ENCODE peak calls at places on chromosomes 11 and 22, in ten cellular contexts. L is NCI-H69; E is Kasumi-1; K is hippocampal formation; P is stimulated activated naive B cell treated with anti-CD40 and anti-IgM and Interleukin-4, amounts not matched to agents 10 μg/mL and 1 μg/mL and 100 μg/mL, for 72 hours; T is stimulated activated CD4-positive, alpha-beta T cell treated with anti-CD3 and anti-CD28 coated beads, Interleukin-4, amount 100 ng/mL, for 48 hours; H is GM18507; G is IMR-90; R is T-helper 2 cell; J is PC-3. W is an unnamed sample.

GRCh38 chr11:22725079-22725478 is 58.7 kb downstream of the GAS2 start:
- DNase-seq in L (no peak), E (no peak), K (no peak), P (no peak), T (no peak), H (no peak), G (peak), R (no peak), J (no peak), W (no peak)

GRCh38 chr11:100576044-100577021 is 110.8 kb upstream of the ARHGAP42 start:
- DNase-seq in L (peak), E (peak), K (peak), P (no peak), T (no peak), H (no peak), G (peak), R (no peak), J (peak), W (no peak)

GRCh38 chr22:46914481-46914880 is 152.0 kb downstream of the TBC1D22A start:
- DNase-seq in L (peak), E (no peak), K (no peak), P (no peak), T (no peak), H (no peak), G (no peak), R (no peak), J (no peak), W (no peak)

GRCh38 chr11:61503135-61503770 is 5.3 kb upstream of the LRRC10B start:
- DNase-seq in L (no peak), E (peak), K (no peak), P (no peak), T (no peak), H (no peak), G (no peak), R (no peak), J (no peak), W (no peak)

GRCh38 chr11:133929401-133930052 is 27.2 kb downstream of the IGSF9B start:
- DNase-seq in L (no peak), E (no peak), K (no peak), P (no peak), T (no peak), H (no peak), G (no peak), R (no peak), J (no peak), W (no peak)

GRCh38 chr11:74646215-74646614 is 53.8 kb downstream of the POLD3 start:
- DNase-seq in L (no peak), E (no peak), K (no peak), P (no peak), T (no peak), H (no peak), G (no peak), R (no peak), J (no peak), W (no peak)

GRCh38 chr11:96149743-96150555 is 193.0 kb downstream of the MAML2 start:
- DNase-seq in L (no peak), E (no peak), K (no peak), P (no peak), T (no peak), H (no peak), G (peak), R (no peak), J (peak), W (no peak)

GRCh38 chr11:61281581-61282250 is 13.4 kb downstream of the VWCE start:
- DNase-seq in L (peak), E (no peak), K (no peak), P (no peak), T (peak), H (peak), G (no peak), R (no peak), J (no peak), W (no peak)

GRCh38 chr11:10934293-10934850 is 76.5 kb upstream of the ZBED5 start:
- DNase-seq in L (peak), E (no peak), K (no peak), P (no peak), T (no peak), H (no peak), G (no peak), R (no peak), J (peak), W (no peak)

GRCh38 chr11:73478737-73479347 is 102.6 kb downstream of the RELT start:
- DNase-seq in L (peak), E (peak), K (peak), P (no peak), T (no peak), H (no peak), G (peak), R (no peak), J (peak), W (no peak)

GRCh38 chr11:35144103-35144741 is 5.3 kb downstream of the CD44 start:
- DNase-seq in L (peak), E (peak), K (no peak), P (peak), T (no peak), H (no peak), G (peak), R (peak), J (peak), W (peak)

GRCh38 chr22:30245181-30245984 is 1.2 kb downstream of the LIF start:
- DNase-seq in L (no peak), E (no peak), K (no peak), P (no peak), T (no peak), H (no peak), G (no peak), R (no peak), J (no peak), W (no peak)

GRCh38 chr11:15499684-15500083 is 385.0 kb downstream of the INSC start:
- DNase-seq in L (peak), E (no peak), K (no peak), P (no peak), T (no peak), H (no peak), G (no peak), R (no peak), J (no peak), W (no peak)

GRCh38 chr11:12458042-12458441 is 80.7 kb downstream of the PARVA start:
- DNase-seq in L (no peak), E (no peak), K (no peak), P (no peak), T (no peak), H (no peak), G (no peak), R (no peak), J (no peak), W (no peak)

GRCh38 chr11:32829680-32830412 is at the start of gene PRRG4:
- DNase-seq in L (peak), E (peak), K (peak), P (peak), T (peak), H (peak), G (peak), R (peak), J (peak), W (peak)

GRCh38 chr11:44566952-44567875 is 1.8 kb downstream of the CD82 start:
- DNase-seq in L (no peak), E (no peak), K (no peak), P (no peak), T (no peak), H (no peak), G (no peak), R (no peak), J (no peak), W (no peak)

GRCh38 chr11:1297576-1298473 is 11.6 kb downstream of the TOLLIP start:
- DNase-seq in L (no peak), E (no peak), K (no peak), P (no peak), T (no peak), H (no peak), G (no peak), R (no peak), J (no peak), W (peak)

GRCh38 chr11:134028368-134028920 is 40.4 kb upstream of the JAM3 start:
- DNase-seq in L (no peak), E (no peak), K (no peak), P (no peak), T (no peak), H (no peak), G (no peak), R (no peak), J (no peak), W (no peak)

GRCh38 chr11:369336-370018 is at the start of gene B4GALNT4:
- DNase-seq in L (peak), E (no peak), K (peak), P (no peak), T (no peak), H (no peak), G (peak), R (no peak), J (peak), W (no peak)

GRCh38 chr22:33722817-33723216 is 197.5 kb downstream of the LARGE1 start:
- DNase-seq in L (no peak), E (no peak), K (no peak), P (no peak), T (no peak), H (no peak), G (no peak), R (no peak), J (no peak), W (no peak)

GRCh38 chr11:9739108-9739507 is 75.2 kb downstream of the SWAP70 start:
- DNase-seq in L (no peak), E (peak), K (peak), P (no peak), T (no peak), H (no peak), G (no peak), R (no peak), J (no peak), W (no peak)

GRCh38 chr22:38303974-38304373 is 13.3 kb downstream of the CSNK1E start:
- DNase-seq in L (no peak), E (no peak), K (no peak), P (no peak), T (no peak), H (no peak), G (no peak), R (no peak), J (no peak), W (no peak)

GRCh38 chr11:36591433-36591832 is 2.9 kb upstream of the IFTAP start:
- DNase-seq in L (no peak), E (no peak), K (no peak), P (no peak), T (no peak), H (no peak), G (no peak), R (no peak), J (no peak), W (no peak)

GRCh38 chr22:33579448-33580093 is 340.7 kb downstream of the LARGE1 start:
- DNase-seq in L (peak), E (peak), K (no peak), P (peak), T (peak), H (peak), G (peak), R (no peak), J (peak), W (peak)